ENCODE peak calls at places on chromosome 18, in four cellular contexts. R is uterus, V is RWPE2, P is cardiac fibroblast. Z is an unnamed sample.

GRCh38 chr18:65436430-65436829 is 314.4 kb upstream of the CDH7 start:
- DNase-seq in R (no peak), V (no peak), P (no peak), Z (no peak)

GRCh38 chr18:36448384-36449290 is 151.1 kb downstream of the FHOD3 start:
- DNase-seq in R (no peak), V (no peak), P (no peak), Z (no peak)

GRCh38 chr18:36211612-36212065 is 24.3 kb downstream of the MOCOS start:
- DNase-seq in R (no peak), V (no peak), P (peak; percentile 27), Z (no peak)

GRCh38 chr18:3012920-3013810 is at the start of gene LPIN2:
- DNase-seq in R (peak; percentile 99), V (peak; percentile 83), P (peak; percentile 98), Z (peak; percentile 99)

GRCh38 chr18:24095976-24096375 is 42.9 kb upstream of the CABYR start:
- DNase-seq in R (no peak), V (no peak), P (peak; percentile 41), Z (no peak)

GRCh38 chr18:48949051-48949605 is 1.6 kb downstream of the SMAD7 start:
- DNase-seq in R (no peak), V (no peak), P (no peak), Z (peak; percentile 47)

GRCh38 chr18:70295633-70296188 is 6.9 kb downstream of the SOCS6 start:
- DNase-seq in R (no peak), V (no peak), P (peak; percentile 9), Z (no peak)

GRCh38 chr18:30288662-30289414 is 753.7 kb downstream of the DSC3 start:
- DNase-seq in R (no peak), V (no peak), P (no peak), Z (no peak)

GRCh38 chr18:62611395-62612241 is 88.8 kb downstream of the ZCCHC2 start:
- DNase-seq in R (no peak), V (no peak), P (no peak), Z (peak; percentile 73)

GRCh38 chr18:52716926-52717325 is 376.9 kb downstream of the DCC start:
- DNase-seq in R (no peak), V (no peak), P (peak; percentile 3), Z (no peak)

GRCh38 chr18:5892772-5893431 is 2.4 kb downstream of the TMEM200C start:
- DNase-seq in R (no peak), V (no peak), P (no peak), Z (no peak)

GRCh38 chr18:30163573-30163972 is 879.0 kb downstream of the DSC3 start:
- DNase-seq in R (no peak), V (no peak), P (no peak), Z (no peak)

GRCh38 chr18:13623348-13623747 is 103.0 kb downstream of the FAM210A start:
- DNase-seq in R (no peak), V (no peak), P (no peak), Z (no peak)

GRCh38 chr18:13622751-13623150 is 103.6 kb downstream of the FAM210A start:
- DNase-seq in R (no peak), V (no peak), P (no peak), Z (no peak)

GRCh38 chr18:13624563-13625237 is 101.7 kb downstream of the FAM210A start:
- DNase-seq in R (no peak), V (no peak), P (no peak), Z (no peak)

GRCh38 chr18:13625355-13625754 is 101.0 kb downstream of the FAM210A start:
- DNase-seq in R (no peak), V (no peak), P (no peak), Z (no peak)

DNA sequence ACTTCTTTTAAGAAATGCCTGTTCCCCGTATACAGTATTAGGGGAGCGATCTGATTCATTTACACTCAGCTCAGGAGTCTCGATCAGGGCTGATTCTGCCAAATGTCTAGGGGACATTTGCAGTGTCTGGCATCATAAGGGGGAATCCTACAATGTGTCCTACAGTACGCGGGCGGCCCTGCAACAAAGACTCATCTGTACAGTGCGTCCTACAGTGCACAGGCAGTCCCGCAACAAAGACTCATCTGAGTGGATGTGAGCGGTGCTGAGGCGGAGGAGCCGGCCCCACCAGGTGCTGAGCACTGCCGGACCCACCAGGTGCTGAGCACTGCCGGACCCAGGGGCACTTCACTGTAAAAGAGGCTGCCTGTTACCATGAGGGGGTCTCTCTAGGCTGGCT is 102.5 kb downstream of the FAM210A start:
- DNase-seq in R (no peak), V (no peak), P (no peak), Z (no peak)
- H3K4me3 ChIP-seq in R (no peak overlapping the region), V (no peak overlapping the region), P (no peak overlapping the region), Z (no peak overlapping the region)

GRCh38 chr18:77054288-77054605 is 78.3 kb downstream of the MBP start:
- DNase-seq in R (no peak), V (no peak), P (no peak), Z (no peak)
- H3K4me3 ChIP-seq in R (no peak overlapping the region), V (no peak overlapping the region), P (no peak overlapping the region), Z (no peak overlapping the region)

GRCh38 chr18:12420831-12421421 is 13.2 kb downstream of the PRELID3A start:
- DNase-seq in R (no peak), V (no peak), P (no peak), Z (no peak)
- H3K4me3 ChIP-seq in R (peak overlapping the region; percentile 51), V (no peak overlapping the region), P (no peak overlapping the region), Z (no peak overlapping the region)

DNA sequence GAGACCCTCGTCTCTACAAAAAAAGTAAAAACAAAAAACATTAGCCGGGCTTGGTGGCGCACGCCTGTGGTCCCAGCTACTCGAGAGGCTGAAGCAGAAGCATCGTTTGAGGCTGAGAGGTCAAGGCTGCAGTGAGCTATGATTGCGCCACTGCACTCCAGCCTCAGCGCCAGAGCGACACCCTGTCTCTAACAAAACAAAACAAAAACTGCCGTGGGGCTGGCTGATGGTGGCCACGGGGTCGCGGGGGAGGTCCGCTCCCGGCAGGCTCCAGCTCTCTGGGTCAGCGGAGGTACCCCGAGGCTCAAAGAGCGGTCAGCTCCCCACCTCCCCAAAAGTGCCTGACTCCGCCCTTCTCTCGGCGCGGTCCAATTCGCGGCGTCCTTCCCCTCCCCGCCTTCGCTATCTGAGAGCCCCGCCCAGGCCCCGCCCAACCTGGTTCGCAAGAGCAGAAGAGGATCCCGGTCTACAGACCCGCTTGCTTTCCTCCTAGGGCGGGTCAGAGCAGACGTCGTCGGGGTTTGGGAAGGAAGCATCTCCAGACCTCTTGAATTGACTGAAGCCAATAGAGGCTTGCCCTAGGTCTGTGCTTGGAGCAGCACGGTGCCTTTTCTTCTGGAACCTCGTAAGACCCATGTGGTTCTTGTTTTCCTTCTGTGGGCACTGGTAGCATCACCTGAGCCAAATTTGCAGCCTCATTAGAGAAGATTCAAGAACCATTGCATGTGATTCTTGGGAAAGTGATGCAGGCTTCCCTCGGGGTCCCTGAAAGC is 7.8 kb downstream of the RAX start:
- DNase-seq in R (no peak), V (no peak), P (no peak), Z (no peak)
- H3K4me3 ChIP-seq in R (no peak overlapping the region), V (peak overlapping the region; percentile 20), P (peak overlapping the region; percentile 39), Z (no peak overlapping the region)

GRCh38 chr18:74373428-74373827 is 57.8 kb downstream of the C18orf63 start:
- DNase-seq in R (no peak), V (no peak), P (no peak), Z (no peak)

GRCh38 chr18:74370163-74370562 is 54.5 kb downstream of the C18orf63 start:
- DNase-seq in R (no peak), V (no peak), P (no peak), Z (no peak)

GRCh38 chr18:74368901-74369705 is 53.5 kb downstream of the C18orf63 start:
- DNase-seq in R (no peak), V (no peak), P (no peak), Z (no peak)

GRCh38 chr18:74367905-74368304 is 52.3 kb downstream of the C18orf63 start:
- DNase-seq in R (no peak), V (no peak), P (no peak), Z (peak; percentile 75)
- H3K4me3 ChIP-seq in R (no peak overlapping the region), V (no peak overlapping the region), P (no peak overlapping the region), Z (no peak overlapping the region)

DNA sequence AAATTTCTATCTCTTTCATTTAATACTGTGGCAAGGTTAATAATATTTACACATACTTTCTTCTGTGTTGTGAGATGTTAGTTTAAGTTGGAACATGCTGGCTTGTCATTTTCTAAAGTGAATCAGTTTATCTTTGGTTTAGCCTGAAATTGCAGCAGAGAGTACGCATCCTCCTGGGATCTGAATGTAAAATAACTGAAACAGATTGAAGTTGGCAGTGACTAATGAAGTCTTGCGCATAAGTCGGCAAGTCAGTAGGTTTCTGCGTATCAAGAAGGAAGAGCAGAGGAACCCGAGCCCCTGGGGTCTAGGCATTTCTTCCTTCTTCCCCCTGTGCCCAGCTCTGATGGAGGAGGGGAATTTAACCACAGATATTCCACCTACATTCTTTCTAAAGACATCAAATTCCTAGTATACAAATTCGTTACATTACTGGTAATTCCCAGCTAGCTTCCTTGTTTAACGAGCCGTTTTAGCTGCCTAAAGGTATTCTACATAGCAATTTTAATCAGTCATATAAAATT is 392.1 kb upstream of the RAB12 start:
- DNase-seq in R (no peak), V (no peak), P (peak; percentile 52), Z (no peak)
- H3K4me3 ChIP-seq in R (no peak overlapping the region), V (no peak overlapping the region), P (no peak overlapping the region), Z (no peak overlapping the region)

Z was measured in heart left ventricle.